ENCODE peak calls at places on chromosomes 12 and 14, in nine cellular contexts. F, O, U, A, S, C, B, G and M are unnamed samples.

GRCh38 chr12:114006482-114007425 is 40.6 kb upstream of the RBM19 start:
- DNase-seq in U (no peak), A (no peak), B (no peak), C (no peak), F (no peak), O (no peak), S (no peak), G (no peak), M (no peak)

GRCh38 chr12:115185529-115185928 is 501.6 kb upstream of the TBX3 start:
- DNase-seq in S (no peak), O (peak), C (no peak), B (no peak), U (peak), A (no peak), F (no peak), G (no peak), M (no peak)

GRCh38 chr12:33678221-33678964 is 238.8 kb upstream of the SYT10 start:
- DNase-seq in F (no peak), G (no peak), B (no peak), C (no peak), S (no peak), O (no peak), A (no peak), U (no peak), M (no peak)

GRCh38 chr14:76456200-76456599 is 80.3 kb downstream of the ESRRB start:
- DNase-seq in U (peak), S (no peak), C (no peak), G (no peak), O (peak), F (no peak), A (no peak), B (peak), M (no peak)

GRCh38 chr12:65755596-65755978 is 68.7 kb upstream of the HMGA2 start:
- DNase-seq in C (no peak), G (no peak), O (no peak), S (no peak), A (no peak), B (no peak), F (no peak), U (no peak), M (no peak)

GRCh38 chr12:9064201-9064814 is 51.4 kb downstream of the A2M start:
- DNase-seq in A (peak), C (peak), S (peak), B (peak), F (peak), O (peak), G (peak), U (peak), M (no peak)

GRCh38 chr14:69373104-69373503 is 25.0 kb downstream of the ERH start:
- DNase-seq in U (no peak), O (no peak), S (no peak), G (no peak), B (no peak), C (no peak), A (no peak), F (no peak), M (no peak)

GRCh38 chr12:8894986-8895385 is 19.3 kb upstream of the PHC1 start:
- DNase-seq in G (no peak), F (no peak), O (no peak), U (no peak), C (no peak), S (no peak), A (no peak), B (no peak), M (no peak)

GRCh38 chr12:109670647-109671046 is 43.0 kb upstream of the FAM222A start:
- DNase-seq in O (no peak), B (no peak), A (no peak), G (peak), F (no peak), C (no peak), U (no peak), S (no peak), M (no peak)

GRCh38 chr12:24902521-24903304 is 46.2 kb downstream of the BCAT1 start:
- DNase-seq in B (peak), G (peak), F (peak), O (peak), C (peak), U (no peak), A (no peak), S (no peak), M (no peak)

GRCh38 chr12:30823140-30823669 is 68.5 kb upstream of the CAPRIN2 start:
- DNase-seq in F (peak), B (peak), O (peak), U (no peak), C (peak), G (peak), A (peak), S (peak), M (no peak)

GRCh38 chr12:98578821-98579220 is 14.7 kb upstream of the SLC25A3 start:
- DNase-seq in C (no peak), A (no peak), U (no peak), B (no peak), G (no peak), S (no peak), O (no peak), F (no peak), M (no peak)

GRCh38 chr14:48584031-48584430 is 908.6 kb upstream of the MDGA2 start:
- DNase-seq in O (no peak), G (no peak), C (no peak), U (peak), S (no peak), F (no peak), A (no peak), B (no peak), M (no peak)

GRCh38 chr12:85804663-85805062 is 31.5 kb downstream of the RASSF9 start:
- DNase-seq in C (no peak), B (no peak), S (no peak), F (no peak), A (no peak), U (peak), O (peak), G (no peak), M (no peak)

GRCh38 chr12:64895541-64895940 is 71.1 kb downstream of the TBC1D30 start:
- DNase-seq in C (no peak), G (no peak), O (peak), S (no peak), A (no peak), F (no peak), B (no peak), U (peak), M (no peak)

GRCh38 chr12:53932915-53933314 is 5.7 kb upstream of the HOXC13 start:
- DNase-seq in B (no peak), O (no peak), S (no peak), U (no peak), C (no peak), G (no peak), F (no peak), A (no peak), M (no peak)

GRCh38 chr14:105999361-106000028 is 473.1 kb downstream of the TMEM121 start:
- DNase-seq in U (peak), S (no peak), B (no peak), G (peak), A (no peak), O (no peak), F (peak), C (peak), M (no peak)

GRCh38 chr12:60205500-60205899 is 609.7 kb downstream of the SLC16A7 start:
- DNase-seq in G (no peak), O (peak), F (no peak), C (no peak), S (no peak), U (peak), B (no peak), A (no peak), M (no peak)

GRCh38 chr12:95943231-95943842 is at the start of gene AMDHD1:
- DNase-seq in A (no peak), O (peak), C (peak), F (peak), U (peak), S (peak), G (peak), B (peak), M (no peak)

GRCh38 chr12:114665411-114666181 is 18.4 kb downstream of the TBX3 start:
- DNase-seq in B (no peak), F (no peak), O (no peak), A (no peak), U (no peak), S (no peak), C (no peak), G (no peak), M (no peak)

GRCh38 chr14:35988972-35989690 is 163.0 kb downstream of the BRMS1L start:
- DNase-seq in B (no peak), C (no peak), F (no peak), G (no peak), S (no peak), U (no peak), A (no peak), O (no peak), M (no peak)

GRCh38 chr12:59067068-59067467 is 146.8 kb upstream of the LRIG3 start:
- DNase-seq in U (peak), C (no peak), A (no peak), O (peak), B (no peak), F (no peak), S (no peak), G (no peak), M (no peak)

GRCh38 chr12:91098942-91099341 is 12.4 kb downstream of the LUM start:
- DNase-seq in B (no peak), U (peak), C (no peak), G (no peak), O (peak), F (no peak), A (no peak), S (peak), M (no peak)

GRCh38 chr12:91142184-91142583 is 30.9 kb upstream of the LUM start:
- DNase-seq in O (peak), C (no peak), S (peak), B (no peak), U (peak), G (no peak), A (no peak), F (no peak), M (no peak)

GRCh38 chr14:68986926-68987652 is 8.0 kb upstream of the ACTN1 start:
- DNase-seq in S (no peak), G (no peak), U (no peak), B (no peak), A (no peak), F (no peak), O (no peak), C (no peak), M (no peak)

GRCh38 chr14:91968280-91968679 is 20.8 kb upstream of the FBLN5 start:
- DNase-seq in A (no peak), C (no peak), U (no peak), O (no peak), F (no peak), B (no peak), G (no peak), S (no peak), M (no peak)

GRCh38 chr12:11753151-11753501 is 103.7 kb downstream of the ETV6 start:
- DNase-seq in F (no peak), A (no peak), B (no peak), U (no peak), G (no peak), C (no peak), S (no peak), O (no peak), M (no peak)

GRCh38 chr12:57460457-57461325 is 1.1 kb downstream of the GLI1 start:
- DNase-seq in U (no peak), A (no peak), S (no peak), B (peak), C (no peak), O (no peak), F (no peak), G (peak), M (no peak)

DNA sequence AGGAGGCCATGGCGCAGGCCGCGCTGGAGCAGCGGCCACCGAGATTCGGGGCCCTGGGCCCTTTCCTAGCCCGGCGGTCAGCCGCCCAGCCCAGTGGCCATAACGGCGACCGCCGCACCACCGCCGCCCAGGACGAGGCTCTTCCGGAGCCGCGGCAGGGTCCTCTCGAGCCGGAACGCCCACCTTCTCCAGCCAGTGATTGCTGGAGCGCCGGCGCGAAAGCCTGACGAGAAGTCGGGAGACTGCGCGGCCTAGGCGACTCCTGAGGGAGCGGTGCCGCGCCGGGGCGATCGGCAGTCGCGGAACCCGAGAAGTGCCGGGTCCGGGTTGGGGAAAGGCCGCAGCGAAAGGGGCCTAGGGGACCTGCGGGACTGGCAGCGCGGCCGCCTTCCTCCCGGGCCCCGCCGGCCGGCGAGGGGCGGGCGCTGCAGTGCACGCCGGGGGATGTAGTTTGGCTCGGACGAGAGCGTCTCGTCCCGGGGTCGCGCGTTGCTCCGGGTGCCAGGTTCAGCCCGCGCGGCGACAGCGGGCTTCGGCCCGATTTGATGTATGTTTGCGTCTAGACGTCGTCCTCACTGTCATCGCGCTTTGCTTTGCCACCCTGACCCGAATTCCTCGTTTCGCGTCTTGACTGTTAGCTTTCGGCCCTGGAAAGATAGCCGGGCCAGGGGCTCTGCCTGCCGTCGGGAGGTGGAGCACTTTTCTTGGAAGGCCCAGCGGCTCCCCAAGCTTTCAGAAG is at the start of gene VTI1B:
- DNase-seq in G (peak), S (peak), C (peak), F (peak), U (peak), A (peak), O (peak), B (peak), M (no peak)
- TF ChIP-seq CTCF in G (no peak), S (peak), C (peak), F (no peak), U (peak), A (no peak), O (peak), B (no peak), M (no peak)

GRCh38 chr12:48002773-48003218 is 1.5 kb downstream of the COL2A1 start:
- DNase-seq in S (peak), G (no peak), B (peak), C (no peak), U (peak), A (no peak), O (peak), F (no peak), M (no peak)

GRCh38 chr12:47999816-48000215 is 4.5 kb downstream of the COL2A1 start:
- DNase-seq in S (no peak), F (no peak), G (no peak), C (no peak), A (no peak), B (no peak), O (no peak), U (no peak), M (no peak)

GRCh38 chr12:48002179-48002601 is 2.1 kb downstream of the COL2A1 start:
- DNase-seq in G (no peak), B (no peak), U (no peak), F (no peak), C (no peak), O (no peak), S (no peak), A (no peak), M (no peak)

GRCh38 chr12:48001426-48002178 is 2.7 kb downstream of the COL2A1 start:
- DNase-seq in G (peak), A (peak), B (peak), O (peak), U (peak), S (no peak), C (no peak), F (peak), M (no peak)

DNA sequence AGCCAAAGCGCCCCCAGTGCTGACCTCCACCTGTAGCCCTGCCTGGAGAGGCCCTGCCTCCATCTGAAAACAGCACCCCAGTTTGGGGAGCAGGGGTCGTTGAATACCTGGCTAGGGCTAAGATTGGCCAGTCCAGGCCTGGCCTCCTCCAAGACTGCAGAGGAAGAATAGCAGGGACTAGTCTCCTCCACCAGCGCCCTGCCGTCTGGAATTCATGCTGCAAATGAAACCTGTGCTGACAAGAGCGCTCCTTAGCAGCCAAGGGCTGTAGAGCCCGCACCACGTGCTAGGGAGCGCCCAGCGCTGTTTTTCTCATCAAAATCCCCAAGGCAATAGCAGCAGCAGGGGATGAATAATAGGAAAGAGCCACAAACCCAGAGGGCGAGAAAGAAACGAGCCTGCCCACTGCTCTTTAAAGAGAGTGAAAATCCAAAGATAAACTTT is 3.4 kb downstream of the COL2A1 start:
- DNase-seq in A (peak), C (no peak), G (peak), B (no peak), U (peak), F (no peak), O (peak), S (no peak), M (no peak)
- TF ChIP-seq CTCF in A (no peak), C (no peak), G (no peak), B (no peak), U (no peak), F (no peak), O (peak), S (no peak), M (no peak)

DNA sequence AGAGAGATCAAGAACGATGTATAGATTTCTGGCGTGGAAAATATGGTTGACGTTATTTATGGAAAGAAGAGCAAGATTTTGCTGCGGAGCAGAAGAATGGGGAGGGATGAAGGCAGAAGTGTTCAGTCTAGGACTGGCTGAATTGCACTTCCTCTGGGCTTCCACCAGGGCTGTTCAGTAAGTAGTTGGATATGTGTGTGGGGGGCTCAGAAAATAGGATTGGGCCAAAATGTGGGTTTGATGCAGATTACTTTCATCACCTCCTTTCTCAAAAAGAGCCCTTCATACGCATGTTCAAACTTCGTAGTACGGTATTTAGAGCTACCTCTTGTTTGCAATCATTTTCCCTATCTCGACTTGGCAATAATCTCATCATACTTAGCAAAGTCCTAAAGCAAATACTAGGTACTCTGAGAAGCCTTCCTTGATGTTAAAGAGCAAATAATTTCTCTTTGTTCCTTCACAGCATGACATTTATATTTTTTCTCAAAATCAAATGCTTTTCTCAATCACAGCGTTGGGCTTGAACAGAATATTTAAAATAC is 349.4 kb downstream of the NELL2 start:
- DNase-seq in C (no peak), G (no peak), O (no peak), A (no peak), S (no peak), U (no peak), F (no peak), B (no peak), M (no peak)
- TF ChIP-seq CTCF in C (peak), G (no peak), O (no peak), A (no peak), S (no peak), U (no peak), F (no peak), B (peak), M (no peak)

DNA sequence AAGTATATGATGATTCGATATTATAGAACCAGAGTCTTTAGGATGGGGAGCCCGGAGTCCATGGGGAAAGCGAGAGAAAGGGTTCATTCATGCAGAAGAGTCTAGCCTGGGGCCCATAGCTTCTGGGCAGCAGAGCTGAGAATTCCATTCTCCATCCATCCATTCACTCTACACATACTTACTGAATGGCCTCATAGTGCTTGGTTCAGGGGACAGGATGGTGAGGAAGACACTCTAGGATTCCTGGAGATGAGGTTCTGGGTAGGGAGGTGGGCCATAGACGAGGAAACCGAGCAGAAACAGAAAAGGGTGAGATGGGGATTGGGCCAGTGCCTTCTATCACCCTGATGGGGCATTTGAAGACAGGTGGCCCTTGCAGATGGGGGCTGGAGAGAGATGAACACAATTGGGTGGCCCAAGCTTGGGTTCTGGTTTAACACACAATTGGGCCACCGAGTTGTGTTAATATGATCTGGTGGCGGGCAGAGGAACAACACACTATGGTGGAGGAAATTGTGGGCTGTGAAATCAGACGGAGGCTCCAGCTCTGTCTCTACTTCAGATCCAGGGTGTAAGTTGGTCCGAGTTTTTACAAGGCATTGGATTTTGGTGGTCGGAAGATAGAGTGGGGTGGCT is 5.4 kb downstream of the KRT86 start:
- DNase-seq in O (peak), S (no peak), G (peak), C (no peak), U (peak), B (no peak), A (peak), F (no peak), M (no peak)
- TF ChIP-seq CTCF in O (no peak), S (no peak), G (no peak), C (no peak), U (no peak), B (no peak), A (peak), F (no peak), M (no peak)

DNA sequence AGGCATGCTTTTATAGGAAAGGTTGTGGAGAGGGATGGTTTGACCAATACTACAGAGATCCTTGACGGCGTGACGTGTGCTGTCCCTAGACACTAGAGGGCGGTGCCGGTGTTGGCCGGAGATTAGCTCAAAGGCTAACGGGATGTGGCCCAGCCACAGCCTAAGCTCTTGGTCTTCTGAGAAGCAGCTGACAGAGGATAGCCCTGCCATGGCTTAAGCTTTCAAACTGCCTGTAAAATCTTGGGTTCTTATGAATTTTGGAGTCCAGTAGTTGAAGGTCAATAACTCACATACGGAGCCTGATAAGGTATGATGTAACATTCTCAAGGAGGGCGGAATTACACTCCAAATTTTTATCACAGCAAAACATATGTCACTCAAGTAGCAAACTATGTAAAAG is 515.7 kb upstream of the ATXN7L3B start:
- DNase-seq in G (peak), F (peak), S (no peak), A (peak), B (peak), U (peak), O (peak), C (no peak), M (no peak)
- TF ChIP-seq CTCF in G (peak), F (no peak), S (no peak), A (no peak), B (peak), U (peak), O (peak), C (peak), M (no peak)